ENCODE peak calls at places on chromosomes 11 and 22, in nine cellular contexts. A, K, B, W, Z, U, R, Y and H are unnamed samples. For H3K4me1, the result is how much of the 10 kb centered on the place peaks cover.

GRCh38 chr11:20488352-20488751 is 100.8 kb downstream of the PRMT3 start:
- DNase-seq in A (no peak), K (no peak), B (no peak), W (peak), Z (no peak), U (no peak), R (no peak), Y (no peak), H (no peak)

GRCh38 chr11:380095-380480 is 10.8 kb downstream of the B4GALNT4 start:
- DNase-seq in A (no peak), K (no peak), B (no peak), W (no peak), Z (no peak), U (peak), R (no peak), Y (no peak), H (no peak)

GRCh38 chr22:33110562-33111163 is 52.5 kb upstream of the SYN3 start:
- DNase-seq in A (no peak), K (no peak), B (no peak), W (no peak), Z (peak), U (no peak), R (no peak), Y (no peak), H (no peak)

GRCh38 chr22:41401781-41402648 is 20.3 kb downstream of the TEF start:
- DNase-seq in A (peak), K (peak), B (peak), W (no peak), Z (peak), U (peak), R (no peak), Y (peak), H (no peak)

GRCh38 chr22:39384750-39385480 is 14.7 kb upstream of the TAB1 start:
- DNase-seq in A (peak), K (peak), B (no peak), W (no peak), Z (peak), U (peak), R (no peak), Y (no peak), H (peak)

GRCh38 chr11:4559527-4560440 is 14.8 kb downstream of the OR52M1 start:
- DNase-seq in A (no peak), K (no peak), B (no peak), W (no peak), Z (no peak), U (no peak), R (no peak), Y (no peak), H (no peak)

GRCh38 chr11:72238040-72238450 is 5.9 kb downstream of the PHOX2A start:
- DNase-seq in A (peak), K (peak), B (peak), W (peak), Z (peak), U (peak), R (no peak), Y (peak), H (peak)

GRCh38 chr11:64810891-64811272 is 531 bp upstream of the MEN1 start:
- DNase-seq in A (no peak), K (peak), B (no peak), W (no peak), Z (no peak), U (no peak), R (no peak), Y (peak), H (no peak)

GRCh38 chr22:39098026-39098425 is 982 bp downstream of the APOBEC3H start:
- DNase-seq in A (no peak), K (no peak), B (no peak), W (no peak), Z (no peak), U (no peak), R (no peak), Y (peak), H (peak)

GRCh38 chr11:128290106-128290840 is 297.1 kb downstream of the ETS1 start:
- DNase-seq in A (peak), K (peak), B (peak), W (peak), Z (peak), U (peak), R (peak), Y (peak), H (peak)

GRCh38 chr11:6298605-6299004 is 21.7 kb downstream of the CAVIN3 start:
- DNase-seq in A (peak), K (peak), B (peak), W (no peak), Z (peak), U (peak), R (no peak), Y (no peak), H (peak)

GRCh38 chr11:2885676-2886081 is at the start of gene CDKN1C:
- DNase-seq in A (peak), K (peak), B (peak), W (peak), Z (peak), U (peak), R (peak), Y (peak), H (peak)

GRCh38 chr11:74325649-74326645 is 14.5 kb upstream of the P4HA3 start:
- DNase-seq in A (no peak), K (no peak), B (peak), W (peak), Z (peak), U (peak), R (no peak), Y (peak), H (no peak)

GRCh38 chr11:103648670-103649400 is 387.6 kb upstream of the DDI1 start:
- DNase-seq in A (no peak), K (no peak), B (no peak), W (peak), Z (no peak), U (no peak), R (no peak), Y (no peak), H (no peak)

GRCh38 chr11:120224386-120224785 is 13.6 kb downstream of the OAF start:
- DNase-seq in A (no peak), K (no peak), B (no peak), W (no peak), Z (no peak), U (no peak), R (no peak), Y (no peak), H (no peak)

GRCh38 chr11:43738600-43739409 is 58.3 kb downstream of the HSD17B12 start:
- DNase-seq in A (no peak), K (no peak), B (peak), W (peak), Z (peak), U (no peak), R (no peak), Y (no peak), H (no peak)

GRCh38 chr11:104222464-104222863 is 58.5 kb upstream of the PDGFD start:
- DNase-seq in A (no peak), K (no peak), B (no peak), W (no peak), Z (no peak), U (no peak), R (no peak), Y (no peak), H (no peak)

GRCh38 chr11:116782728-116783127 is 5.1 kb downstream of the ZPR1 start:
- DNase-seq in A (no peak), K (no peak), B (no peak), W (peak), Z (no peak), U (no peak), R (no peak), Y (no peak), H (no peak)

GRCh38 chr22:48870436-48870835 is 957.2 kb downstream of the BRD1 start:
- DNase-seq in A (no peak), K (no peak), B (no peak), W (no peak), Z (no peak), U (no peak), R (no peak), Y (peak), H (no peak)

GRCh38 chr22:41488596-41489385 is 19.9 kb downstream of the ACO2 start:
- DNase-seq in A (no peak), K (no peak), B (no peak), W (no peak), Z (no peak), U (no peak), R (no peak), Y (no peak), H (no peak)

GRCh38 chr11:86620796-86621575 is 51.4 kb downstream of the ME3 start:
- DNase-seq in A (no peak), K (no peak), B (no peak), W (peak), Z (no peak), U (no peak), R (no peak), Y (no peak), H (no peak)

GRCh38 chr11:34650528-34650927 is 29.6 kb downstream of the EHF start:
- DNase-seq in A (no peak), K (no peak), B (no peak), W (peak), Z (no peak), U (no peak), R (peak), Y (no peak), H (no peak)

GRCh38 chr11:12724301-12725046 is 50.3 kb downstream of the TEAD1 start:
- DNase-seq in A (peak), K (peak), B (peak), W (peak), Z (peak), U (no peak), R (no peak), Y (peak), H (peak)

GRCh38 chr11:78179459-78180071 is 8.9 kb downstream of the KCTD21 start:
- DNase-seq in A (peak), K (no peak), B (no peak), W (no peak), Z (peak), U (no peak), R (no peak), Y (no peak), H (no peak)

GRCh38 chr11:18578975-18579598 is 9.4 kb downstream of the UEVLD start:
- DNase-seq in A (peak), K (peak), B (no peak), W (no peak), Z (no peak), U (no peak), R (no peak), Y (no peak), H (peak)

GRCh38 chr22:19604711-19605268 is 80.6 kb upstream of the CLDN5 start:
- DNase-seq in A (no peak), K (no peak), B (no peak), W (no peak), Z (no peak), U (no peak), R (no peak), Y (no peak), H (no peak)

GRCh38 chr22:48837341-48837935 is 990.2 kb downstream of the BRD1 start:
- DNase-seq in A (no peak), K (no peak), B (no peak), W (no peak), Z (no peak), U (no peak), R (no peak), Y (no peak), H (no peak)

GRCh38 chr11:66045177-66045639 is 3.8 kb downstream of the GAL3ST3 start:
- DNase-seq in A (peak), K (peak), B (peak), W (peak), Z (peak), U (peak), R (peak), Y (peak), H (peak)

GRCh38 chr11:64998690-64999431 is 2.1 kb upstream of the BATF2 start:
- DNase-seq in A (peak), K (peak), B (no peak), W (no peak), Z (no peak), U (no peak), R (no peak), Y (no peak), H (no peak)

GRCh38 chr22:44870021-44870420 is 117.6 kb downstream of the ARHGAP8 start:
- DNase-seq in A (peak), K (peak), B (no peak), W (peak), Z (no peak), U (no peak), R (no peak), Y (no peak), H (peak)

GRCh38 chr11:114616516-114616915 is 20.9 kb upstream of the NXPE4 start:
- DNase-seq in A (no peak), K (no peak), B (no peak), W (no peak), Z (no peak), U (no peak), R (no peak), Y (no peak), H (peak)

GRCh38 chr11:1727088-1727690 is 23.2 kb downstream of the IFITM10 start:
- DNase-seq in A (no peak), K (no peak), B (no peak), W (no peak), Z (no peak), U (no peak), R (no peak), Y (no peak), H (peak)

GRCh38 chr11:110513521-110514450 is 84.0 kb downstream of the FDX1 start:
- DNase-seq in A (no peak), K (no peak), B (no peak), W (no peak), Z (no peak), U (no peak), R (no peak), Y (no peak), H (no peak)

DNA sequence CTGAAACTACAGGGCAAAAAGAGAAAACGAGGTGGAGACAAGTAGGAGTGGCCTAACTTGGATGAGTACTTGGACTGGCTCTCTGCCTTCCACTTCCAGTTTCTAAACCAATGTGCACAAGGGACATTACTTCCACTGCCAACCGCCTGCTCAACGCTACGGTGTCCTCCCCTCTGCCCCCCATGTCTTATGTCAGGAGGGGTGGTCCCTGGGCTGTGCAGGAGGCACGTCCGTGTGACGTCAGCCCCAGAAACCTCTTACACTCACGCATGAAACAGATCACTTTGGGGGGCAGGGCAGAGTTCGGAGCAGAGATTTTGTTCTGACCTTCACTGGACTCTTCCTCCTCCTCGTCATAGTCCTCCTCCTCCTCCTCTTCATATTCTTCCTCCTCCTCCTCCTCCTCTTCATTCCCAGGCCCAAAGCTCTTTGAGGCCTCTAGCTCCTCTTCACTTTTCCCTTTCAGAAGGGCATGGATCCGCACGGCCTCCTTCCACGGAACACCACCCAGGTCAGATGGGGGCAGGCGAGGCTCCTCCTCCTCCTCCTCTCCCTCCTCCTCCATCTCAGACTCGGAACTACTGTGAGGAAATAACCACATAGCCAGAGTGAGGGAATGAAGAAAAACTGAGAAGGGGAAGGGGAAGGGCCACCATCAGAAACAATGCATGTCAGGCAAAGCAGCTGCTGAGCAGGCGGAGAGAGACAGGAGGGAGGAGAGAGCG is 57.4 kb upstream of the BID start:
- DNase-seq in A (no peak), K (no peak), B (no peak), W (no peak), Z (no peak), U (no peak), R (no peak), Y (peak), H (no peak)
- H3K4me1 ChIP-seq in A (under half), K (under half), B (under half), W (under half), Z (under half), U (under half), R (under half), Y (under half), H (under half)

DNA sequence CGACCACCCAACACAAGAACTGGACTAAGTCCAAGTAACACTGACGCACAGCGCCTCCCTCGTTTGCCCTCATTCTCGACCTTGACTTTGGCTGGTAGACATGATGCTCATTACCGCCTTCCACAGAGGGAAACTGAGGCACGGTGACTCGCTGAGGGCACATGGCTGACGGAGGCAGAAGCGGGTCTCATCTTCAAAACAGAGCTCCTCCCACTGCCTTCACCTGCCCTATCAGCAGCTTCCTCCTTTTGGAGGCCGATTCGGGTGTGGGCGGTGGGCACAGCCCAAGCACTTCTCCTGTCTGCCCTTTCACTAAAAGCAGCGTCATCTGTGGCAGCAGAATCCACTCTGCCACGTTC is 2.0 kb upstream of the KMT5B start:
- DNase-seq in A (no peak), K (no peak), B (no peak), W (no peak), Z (no peak), U (no peak), R (no peak), Y (no peak), H (peak)
- H3K4me1 ChIP-seq in A (under half), K (under half), B (under half), W (under half), Z (under half), U (under half), R (under half), Y (under half), H (under half)

DNA sequence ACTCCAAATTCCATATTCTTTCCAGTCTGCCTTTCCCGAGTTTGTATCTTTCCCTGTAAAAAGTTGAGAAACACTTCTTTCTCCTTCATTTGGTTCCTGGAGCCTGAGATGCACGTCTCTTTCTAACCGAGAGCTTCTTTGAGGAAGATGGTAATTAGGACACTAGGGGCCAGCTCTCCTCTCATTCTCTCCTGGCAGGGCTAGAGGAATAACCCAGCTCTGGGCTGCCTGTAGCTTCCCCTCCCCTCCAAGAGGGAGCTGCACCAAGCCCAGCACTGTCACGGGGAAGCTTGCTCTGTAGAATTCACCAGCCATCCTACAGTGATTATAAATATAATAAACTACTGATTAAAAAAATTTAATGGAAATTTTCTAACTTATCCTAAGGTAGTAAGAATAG is 26.9 kb downstream of the UBASH3B start:
- DNase-seq in A (no peak), K (no peak), B (no peak), W (no peak), Z (no peak), U (no peak), R (no peak), Y (no peak), H (no peak)
- H3K4me1 ChIP-seq in A (under half), K (under half), B (under half), W (under half), Z (under half), U (under half), R (under half), Y (under half), H (under half)

DNA sequence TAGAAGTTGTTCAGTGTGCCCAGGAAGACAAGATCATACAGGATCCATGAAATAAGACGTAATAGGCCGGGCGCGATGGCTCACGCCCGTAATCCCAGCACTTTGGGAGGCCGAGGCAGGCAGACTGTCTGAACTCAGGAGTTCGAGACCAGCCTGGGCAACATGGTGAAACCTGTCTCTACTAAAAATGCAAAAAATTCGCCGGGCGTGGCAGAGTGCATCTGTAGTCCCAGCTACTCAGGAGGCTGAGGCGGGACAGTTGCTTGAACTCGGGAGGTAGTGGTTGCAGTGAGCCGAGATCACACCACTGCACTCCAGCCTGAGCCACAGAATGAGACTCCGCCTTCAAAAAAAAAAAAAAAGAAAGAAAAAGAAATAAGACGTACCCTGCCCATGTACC is 56.7 kb downstream of the APOL3 start:
- DNase-seq in A (no peak), K (no peak), B (no peak), W (no peak), Z (no peak), U (no peak), R (no peak), Y (peak), H (no peak)
- H3K4me1 ChIP-seq in A (under half), K (under half), B (under half), W (under half), Z (under half), U (under half), R (under half), Y (under half), H (under half)

GRCh38 chr22:22848364-22848866 is 39.2 kb upstream of the IGLL5 start:
- DNase-seq in A (peak), K (peak), B (peak), W (peak), Z (peak), U (peak), R (peak), Y (no peak), H (peak)
- H3K4me1 ChIP-seq in A (under half), K (under half), B (under half), W (under half), Z (under half), U (under half), R (under half), Y (under half), H (under half)

DNA sequence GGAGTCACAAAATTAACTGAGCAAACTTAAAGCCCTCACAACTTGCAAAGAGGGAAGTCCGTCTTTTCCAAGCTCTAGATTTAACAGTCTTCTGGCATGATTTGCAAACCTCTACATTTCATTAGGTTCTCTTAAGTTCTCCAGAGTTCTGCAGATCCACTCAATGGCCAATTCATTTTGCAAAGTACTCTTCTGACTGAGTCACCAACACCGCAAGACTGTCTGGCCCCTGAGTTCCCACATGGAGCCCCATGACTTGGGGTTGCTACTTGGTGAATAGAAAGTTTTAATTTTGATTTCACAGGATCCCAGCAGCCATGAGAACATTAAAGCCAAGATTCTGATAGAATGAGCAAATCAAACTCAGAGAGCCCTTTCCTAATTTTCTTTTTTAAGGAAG is 134.5 kb downstream of the PLEKHA7 start:
- DNase-seq in A (no peak), K (no peak), B (no peak), W (no peak), Z (no peak), U (no peak), R (no peak), Y (no peak), H (no peak)
- H3K4me1 ChIP-seq in A (under half), K (under half), B (under half), W (under half), Z (under half), U (under half), R (under half), Y (under half), H (under half)

GRCh38 chr22:36017661-36018091 is 10.9 kb downstream of the RBFOX2 start:
- DNase-seq in A (no peak), K (no peak), B (no peak), W (no peak), Z (no peak), U (no peak), R (no peak), Y (no peak), H (no peak)
- H3K4me1 ChIP-seq in A (under half), K (under half), B (under half), W (under half), Z (under half), U (under half), R (under half), Y (under half), H (under half)